ENCODE peak calls at places on chromosomes 11 and 22, in five cellular contexts. One of them, this sample, is unnamed.
A peak's percentile ranks its signal among the peaks of the same experiment; 100 is the strongest.

GRCh38 chr22:43443072-43443471 is 31.3 kb downstream of the MPPED1 start:
- DNase-seq in fibroblast of lung: no peak
- DNase-seq in neural progenitor cell: no peak
- DNase-seq in heart right ventricle: no peak
- DNase-seq in transverse colon: no peak
- DNase-seq in this sample: no peak

GRCh38 chr11:118142809-118143208 is 9.8 kb downstream of the SCN4B start:
- DNase-seq in neural progenitor cell: no peak
- DNase-seq in fibroblast of lung: no peak
- DNase-seq in heart right ventricle: no peak
- DNase-seq in transverse colon: peak; percentile 22
- DNase-seq in this sample: no peak

GRCh38 chr11:121420398-121420797 is 31.7 kb upstream of the SORL1 start:
- DNase-seq in transverse colon: no peak
- DNase-seq in neural progenitor cell: no peak
- DNase-seq in fibroblast of lung: no peak
- DNase-seq in heart right ventricle: no peak
- DNase-seq in this sample: no peak

GRCh38 chr11:96045622-96046456 is 121.9 kb upstream of the MTMR2 start:
- DNase-seq in heart right ventricle: peak; percentile 21
- DNase-seq in fibroblast of lung: peak; percentile 69
- DNase-seq in neural progenitor cell: peak; percentile 55
- DNase-seq in transverse colon: no peak
- DNase-seq in this sample: peak; percentile 46

GRCh38 chr11:120513436-120514315 is 2.1 kb downstream of the GRIK4 start:
- DNase-seq in transverse colon: no peak
- DNase-seq in neural progenitor cell: peak; percentile 29
- DNase-seq in fibroblast of lung: no peak
- DNase-seq in heart right ventricle: no peak
- DNase-seq in this sample: no peak

GRCh38 chr11:62514151-62514550 is 32.5 kb downstream of the AHNAK start:
- DNase-seq in fibroblast of lung: no peak
- DNase-seq in neural progenitor cell: no peak
- DNase-seq in heart right ventricle: no peak
- DNase-seq in transverse colon: no peak
- DNase-seq in this sample: no peak

GRCh38 chr11:396948-397548 is 3.0 kb downstream of the PKP3 start:
- DNase-seq in transverse colon: peak; percentile 58
- DNase-seq in heart right ventricle: peak; percentile 62
- DNase-seq in fibroblast of lung: peak; percentile 58
- DNase-seq in neural progenitor cell: no peak
- DNase-seq in this sample: peak; percentile 79

GRCh38 chr22:39244496-39245129 is at the start of gene PDGFB:
- DNase-seq in fibroblast of lung: no peak
- DNase-seq in heart right ventricle: peak; percentile 79
- DNase-seq in transverse colon: peak; percentile 41
- DNase-seq in neural progenitor cell: peak; percentile 57
- DNase-seq in this sample: peak; percentile 51

GRCh38 chr11:126194121-126194543 is 17.3 kb downstream of the RPUSD4 start:
- DNase-seq in fibroblast of lung: peak; percentile 74
- DNase-seq in neural progenitor cell: peak; percentile 51
- DNase-seq in transverse colon: peak; percentile 55
- DNase-seq in heart right ventricle: peak; percentile 36
- DNase-seq in this sample: peak; percentile 58

GRCh38 chr11:122563761-122564160 is 91.8 kb upstream of the UBASH3B start:
- DNase-seq in heart right ventricle: no peak
- DNase-seq in transverse colon: no peak
- DNase-seq in neural progenitor cell: no peak
- DNase-seq in fibroblast of lung: no peak
- DNase-seq in this sample: no peak

GRCh38 chr11:122727101-122727929 is 71.8 kb downstream of the UBASH3B start:
- DNase-seq in fibroblast of lung: no peak
- DNase-seq in heart right ventricle: no peak
- DNase-seq in neural progenitor cell: peak; percentile 37
- DNase-seq in transverse colon: peak; percentile 26
- DNase-seq in this sample: no peak

GRCh38 chr11:59625703-59626102 is 10.1 kb upstream of the OSBP start:
- DNase-seq in transverse colon: no peak
- DNase-seq in fibroblast of lung: no peak
- DNase-seq in neural progenitor cell: no peak
- DNase-seq in heart right ventricle: no peak
- DNase-seq in this sample: no peak

GRCh38 chr11:58125469-58125868 is at the start of gene OR9I1:
- DNase-seq in heart right ventricle: no peak
- DNase-seq in neural progenitor cell: no peak
- DNase-seq in fibroblast of lung: no peak
- DNase-seq in transverse colon: no peak
- DNase-seq in this sample: no peak

DNA sequence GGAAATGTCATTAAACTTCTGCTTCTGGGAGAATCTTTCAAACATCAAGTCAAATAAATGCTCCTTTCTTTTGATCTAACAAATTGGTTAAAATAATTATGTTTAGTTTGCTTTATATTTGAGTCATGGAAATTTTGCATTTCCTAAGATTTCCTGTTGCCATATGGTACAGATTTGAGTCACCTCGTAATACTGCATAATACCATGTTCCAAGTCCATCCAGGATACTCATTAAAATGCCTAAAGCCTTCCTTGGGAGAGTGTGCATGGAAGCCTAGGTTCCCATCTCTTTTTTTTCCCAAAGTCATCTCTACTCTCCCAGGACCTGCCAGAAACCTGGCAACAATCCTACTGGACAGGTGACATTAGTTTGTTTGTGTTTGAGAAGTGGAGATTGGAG is 4.2 kb downstream of the OR9I1 start:
- DNase-seq in heart right ventricle: no peak
- DNase-seq in transverse colon: no peak
- DNase-seq in neural progenitor cell: no peak
- DNase-seq in fibroblast of lung: no peak
- DNase-seq in this sample: no peak
- H3K4me1 ChIP-seq in heart right ventricle: no peaks in the 10 kb centered on the region
- H3K4me1 ChIP-seq in transverse colon: no peaks in the 10 kb centered on the region
- H3K4me1 ChIP-seq in neural progenitor cell: no peaks in the 10 kb centered on the region
- H3K4me1 ChIP-seq in fibroblast of lung: no peaks in the 10 kb centered on the region
- H3K4me1 ChIP-seq in this sample: no peaks in the 10 kb centered on the region

GRCh38 chr11:64343740-64344133 is 3.7 kb downstream of the CCDC88B start:
- DNase-seq in neural progenitor cell: peak; percentile 37
- DNase-seq in heart right ventricle: no peak
- DNase-seq in fibroblast of lung: no peak
- DNase-seq in transverse colon: peak; percentile 38
- DNase-seq in this sample: no peak

GRCh38 chr11:64344160-64344559 is 4.2 kb downstream of the CCDC88B start:
- DNase-seq in neural progenitor cell: no peak
- DNase-seq in heart right ventricle: no peak
- DNase-seq in transverse colon: no peak
- DNase-seq in fibroblast of lung: no peak
- DNase-seq in this sample: no peak

GRCh38 chr11:64344721-64345120 is 4.7 kb downstream of the CCDC88B start:
- DNase-seq in transverse colon: no peak
- DNase-seq in neural progenitor cell: no peak
- DNase-seq in heart right ventricle: no peak
- DNase-seq in fibroblast of lung: no peak
- DNase-seq in this sample: no peak

GRCh38 chr11:64341851-64342791 is 2.1 kb downstream of the CCDC88B start:
- DNase-seq in neural progenitor cell: peak; percentile 93
- DNase-seq in heart right ventricle: peak; percentile 86
- DNase-seq in transverse colon: peak; percentile 96
- DNase-seq in fibroblast of lung: peak; percentile 84
- DNase-seq in this sample: peak; percentile 86

GRCh38 chr11:64342869-64343739 is 3.1 kb downstream of the CCDC88B start:
- DNase-seq in transverse colon: no peak
- DNase-seq in neural progenitor cell: no peak
- DNase-seq in fibroblast of lung: no peak
- DNase-seq in heart right ventricle: no peak
- DNase-seq in this sample: peak; percentile 43
- H3K4me1 ChIP-seq in transverse colon: peaks cover 31% of the 10 kb centered on the region
- H3K4me1 ChIP-seq in neural progenitor cell: peaks cover 17% of the 10 kb centered on the region
- H3K4me1 ChIP-seq in fibroblast of lung: peaks cover 5% of the 10 kb centered on the region
- H3K4me1 ChIP-seq in heart right ventricle: peaks cover 9% of the 10 kb centered on the region
- H3K4me1 ChIP-seq in this sample: peaks cover 12% of the 10 kb centered on the region

GRCh38 chr22:41832553-41833368 is at the start of gene SREBF2:
- DNase-seq in neural progenitor cell: peak; percentile 100
- DNase-seq in heart right ventricle: peak; percentile 100
- DNase-seq in fibroblast of lung: peak; percentile 100
- DNase-seq in transverse colon: peak; percentile 100
- DNase-seq in this sample: peak; percentile 100

GRCh38 chr22:41836551-41836950 is 3.6 kb downstream of the SREBF2 start:
- DNase-seq in neural progenitor cell: no peak
- DNase-seq in heart right ventricle: no peak
- DNase-seq in transverse colon: no peak
- DNase-seq in fibroblast of lung: no peak
- DNase-seq in this sample: no peak

GRCh38 chr22:41833369-41834004 is 582 bp downstream of the SREBF2 start:
- DNase-seq in transverse colon: peak; percentile 57
- DNase-seq in heart right ventricle: peak; percentile 24
- DNase-seq in fibroblast of lung: peak; percentile 20
- DNase-seq in neural progenitor cell: peak; percentile 73
- DNase-seq in this sample: peak; percentile 62

GRCh38 chr22:41831828-41832552 is 915 bp upstream of the SREBF2 start:
- DNase-seq in neural progenitor cell: no peak
- DNase-seq in fibroblast of lung: no peak
- DNase-seq in transverse colon: no peak
- DNase-seq in heart right ventricle: no peak
- DNase-seq in this sample: no peak

GRCh38 chr22:41834005-41834975 is 1.4 kb downstream of the SREBF2 start:
- DNase-seq in neural progenitor cell: no peak
- DNase-seq in heart right ventricle: no peak
- DNase-seq in transverse colon: no peak
- DNase-seq in fibroblast of lung: no peak
- DNase-seq in this sample: no peak
- H3K4me1 ChIP-seq in neural progenitor cell: peaks cover 22% of the 10 kb centered on the region
- H3K4me1 ChIP-seq in heart right ventricle: peaks cover 16% of the 10 kb centered on the region
- H3K4me1 ChIP-seq in transverse colon: peaks cover 30% of the 10 kb centered on the region
- H3K4me1 ChIP-seq in fibroblast of lung: peaks cover 6% of the 10 kb centered on the region
- H3K4me1 ChIP-seq in this sample: peaks cover 10% of the 10 kb centered on the region

GRCh38 chr11:10395196-10395897 is 59.7 kb upstream of the AMPD3 start:
- DNase-seq in neural progenitor cell: no peak
- DNase-seq in transverse colon: no peak
- DNase-seq in fibroblast of lung: no peak
- DNase-seq in heart right ventricle: no peak
- DNase-seq in this sample: no peak
- H3K4me1 ChIP-seq in neural progenitor cell: no peaks in the 10 kb centered on the region
- H3K4me1 ChIP-seq in transverse colon: no peaks in the 10 kb centered on the region
- H3K4me1 ChIP-seq in fibroblast of lung: peaks cover 19% of the 10 kb centered on the region
- H3K4me1 ChIP-seq in heart right ventricle: no peaks in the 10 kb centered on the region
- H3K4me1 ChIP-seq in this sample: peaks cover 12% of the 10 kb centered on the region

GRCh38 chr11:128324051-128324481 is 263.3 kb downstream of the ETS1 start:
- DNase-seq in neural progenitor cell: no peak
- DNase-seq in heart right ventricle: no peak
- DNase-seq in fibroblast of lung: no peak
- DNase-seq in transverse colon: no peak
- DNase-seq in this sample: no peak
- H3K4me1 ChIP-seq in neural progenitor cell: no peaks in the 10 kb centered on the region
- H3K4me1 ChIP-seq in heart right ventricle: peaks cover 10% of the 10 kb centered on the region
- H3K4me1 ChIP-seq in fibroblast of lung: no peaks in the 10 kb centered on the region
- H3K4me1 ChIP-seq in transverse colon: no peaks in the 10 kb centered on the region
- H3K4me1 ChIP-seq in this sample: no peaks in the 10 kb centered on the region

This sample was measured in testis.